ENCODE peak calls at places on chromosomes 4 and X, in ten cellular contexts. One of them, this sample, is unnamed.

GRCh38 chr4:125168531-125168930 is 146.2 kb upstream of the FAT4 start:
- DNase-seq in left lung: no peak
- DNase-seq in GM12865: no peak
- DNase-seq in K562: no peak
- DNase-seq in Caco-2: no peak
- DNase-seq in transverse colon: no peak
- DNase-seq in BJ: no peak
- DNase-seq in esophagus squamous epithelium: no peak
- DNase-seq in MM.1S: no peak
- DNase-seq in A549: no peak
- DNase-seq in this sample: no peak

GRCh38 chr4:74230902-74231499 is 73.1 kb downstream of the MTHFD2L start:
- DNase-seq in transverse colon: peak
- DNase-seq in BJ: peak
- DNase-seq in esophagus squamous epithelium: no peak
- DNase-seq in left lung: no peak
- DNase-seq in A549: peak
- DNase-seq in K562: no peak
- DNase-seq in MM.1S: peak
- DNase-seq in Caco-2: no peak
- DNase-seq in GM12865: peak
- DNase-seq in this sample: no peak

GRCh38 chr4:57668621-57669020 is 558.4 kb upstream of the IGFBP7 start:
- DNase-seq in MM.1S: no peak
- DNase-seq in K562: no peak
- DNase-seq in BJ: no peak
- DNase-seq in GM12865: no peak
- DNase-seq in esophagus squamous epithelium: no peak
- DNase-seq in transverse colon: no peak
- DNase-seq in A549: no peak
- DNase-seq in left lung: no peak
- DNase-seq in Caco-2: no peak
- DNase-seq in this sample: no peak

GRCh38 chr4:139886798-139887197 is 221.2 kb downstream of the MGST2 start:
- DNase-seq in A549: no peak
- DNase-seq in left lung: no peak
- DNase-seq in esophagus squamous epithelium: no peak
- DNase-seq in transverse colon: no peak
- DNase-seq in GM12865: no peak
- DNase-seq in BJ: no peak
- DNase-seq in Caco-2: no peak
- DNase-seq in MM.1S: no peak
- DNase-seq in K562: no peak
- DNase-seq in this sample: no peak

GRCh38 chr4:17463606-17464005 is 48.3 kb downstream of the QDPR start:
- DNase-seq in Caco-2: no peak
- DNase-seq in left lung: no peak
- DNase-seq in K562: no peak
- DNase-seq in A549: no peak
- DNase-seq in MM.1S: no peak
- DNase-seq in esophagus squamous epithelium: no peak
- DNase-seq in transverse colon: no peak
- DNase-seq in GM12865: no peak
- DNase-seq in BJ: no peak
- DNase-seq in this sample: no peak

GRCh38 chr4:136867465-136867864 is 664.8 kb downstream of the PCDH18 start:
- DNase-seq in left lung: no peak
- DNase-seq in A549: no peak
- DNase-seq in Caco-2: no peak
- DNase-seq in transverse colon: no peak
- DNase-seq in GM12865: no peak
- DNase-seq in esophagus squamous epithelium: no peak
- DNase-seq in MM.1S: no peak
- DNase-seq in BJ: no peak
- DNase-seq in K562: no peak
- DNase-seq in this sample: no peak

GRCh38 chr4:184406915-184407314 is 67.4 kb downstream of the IRF2 start:
- DNase-seq in Caco-2: no peak
- DNase-seq in BJ: no peak
- DNase-seq in esophagus squamous epithelium: no peak
- DNase-seq in left lung: no peak
- DNase-seq in GM12865: no peak
- DNase-seq in MM.1S: no peak
- DNase-seq in K562: no peak
- DNase-seq in transverse colon: peak
- DNase-seq in A549: no peak
- DNase-seq in this sample: no peak

GRCh38 chrX:121405826-121406225 is 358.4 kb downstream of the GLUD2 start:
- DNase-seq in A549: no peak
- DNase-seq in K562: no peak
- DNase-seq in esophagus squamous epithelium: no peak
- DNase-seq in transverse colon: no peak
- DNase-seq in BJ: no peak
- DNase-seq in GM12865: no peak
- DNase-seq in MM.1S: no peak
- DNase-seq in left lung: no peak
- DNase-seq in Caco-2: no peak
- DNase-seq in this sample: no peak

GRCh38 chr4:182062936-182063335 is 180.3 kb upstream of the TENM3 start:
- DNase-seq in A549: no peak
- DNase-seq in BJ: peak
- DNase-seq in left lung: no peak
- DNase-seq in transverse colon: no peak
- DNase-seq in MM.1S: peak
- DNase-seq in Caco-2: no peak
- DNase-seq in GM12865: peak
- DNase-seq in K562: no peak
- DNase-seq in esophagus squamous epithelium: no peak
- DNase-seq in this sample: peak

GRCh38 chr4:57214654-57215411 is 104.6 kb upstream of the IGFBP7 start:
- DNase-seq in Caco-2: no peak
- DNase-seq in BJ: no peak
- DNase-seq in esophagus squamous epithelium: no peak
- DNase-seq in K562: no peak
- DNase-seq in GM12865: no peak
- DNase-seq in A549: no peak
- DNase-seq in left lung: no peak
- DNase-seq in transverse colon: no peak
- DNase-seq in MM.1S: no peak
- DNase-seq in this sample: no peak

GRCh38 chr4:77734928-77735327 is 84.2 kb downstream of the CNOT6L start:
- DNase-seq in GM12865: peak
- DNase-seq in BJ: peak
- DNase-seq in esophagus squamous epithelium: no peak
- DNase-seq in K562: peak
- DNase-seq in transverse colon: peak
- DNase-seq in MM.1S: peak
- DNase-seq in Caco-2: peak
- DNase-seq in A549: no peak
- DNase-seq in left lung: no peak
- DNase-seq in this sample: peak

GRCh38 chr4:109067509-109068205 is 234.8 kb downstream of the COL25A1 start:
- DNase-seq in transverse colon: no peak
- DNase-seq in MM.1S: no peak
- DNase-seq in GM12865: no peak
- DNase-seq in BJ: no peak
- DNase-seq in left lung: no peak
- DNase-seq in A549: no peak
- DNase-seq in Caco-2: no peak
- DNase-seq in K562: peak
- DNase-seq in esophagus squamous epithelium: no peak
- DNase-seq in this sample: no peak

GRCh38 chr4:169117591-169118081 is 107.6 kb upstream of the CBR4 start:
- DNase-seq in Caco-2: no peak
- DNase-seq in MM.1S: no peak
- DNase-seq in K562: no peak
- DNase-seq in left lung: no peak
- DNase-seq in GM12865: no peak
- DNase-seq in A549: no peak
- DNase-seq in BJ: peak
- DNase-seq in esophagus squamous epithelium: no peak
- DNase-seq in transverse colon: no peak
- DNase-seq in this sample: no peak

GRCh38 chr4:107261241-107261874 is 225.2 kb upstream of the DKK2 start:
- DNase-seq in transverse colon: no peak
- DNase-seq in Caco-2: no peak
- DNase-seq in MM.1S: no peak
- DNase-seq in BJ: no peak
- DNase-seq in K562: no peak
- DNase-seq in left lung: no peak
- DNase-seq in A549: no peak
- DNase-seq in GM12865: no peak
- DNase-seq in esophagus squamous epithelium: no peak
- DNase-seq in this sample: no peak

GRCh38 chr4:107255596-107255995 is 219.5 kb upstream of the DKK2 start:
- DNase-seq in K562: no peak
- DNase-seq in esophagus squamous epithelium: no peak
- DNase-seq in MM.1S: no peak
- DNase-seq in A549: no peak
- DNase-seq in GM12865: no peak
- DNase-seq in left lung: no peak
- DNase-seq in Caco-2: no peak
- DNase-seq in BJ: no peak
- DNase-seq in transverse colon: no peak
- DNase-seq in this sample: no peak

GRCh38 chr4:107253579-107254068 is 217.5 kb upstream of the DKK2 start:
- DNase-seq in GM12865: no peak
- DNase-seq in BJ: no peak
- DNase-seq in A549: no peak
- DNase-seq in K562: no peak
- DNase-seq in MM.1S: no peak
- DNase-seq in transverse colon: no peak
- DNase-seq in esophagus squamous epithelium: no peak
- DNase-seq in left lung: no peak
- DNase-seq in Caco-2: no peak
- DNase-seq in this sample: no peak

GRCh38 chr4:107255114-107255513 is 219.0 kb upstream of the DKK2 start:
- DNase-seq in esophagus squamous epithelium: no peak
- DNase-seq in left lung: no peak
- DNase-seq in K562: no peak
- DNase-seq in MM.1S: no peak
- DNase-seq in GM12865: no peak
- DNase-seq in transverse colon: no peak
- DNase-seq in A549: no peak
- DNase-seq in BJ: no peak
- DNase-seq in Caco-2: no peak
- DNase-seq in this sample: no peak

DNA sequence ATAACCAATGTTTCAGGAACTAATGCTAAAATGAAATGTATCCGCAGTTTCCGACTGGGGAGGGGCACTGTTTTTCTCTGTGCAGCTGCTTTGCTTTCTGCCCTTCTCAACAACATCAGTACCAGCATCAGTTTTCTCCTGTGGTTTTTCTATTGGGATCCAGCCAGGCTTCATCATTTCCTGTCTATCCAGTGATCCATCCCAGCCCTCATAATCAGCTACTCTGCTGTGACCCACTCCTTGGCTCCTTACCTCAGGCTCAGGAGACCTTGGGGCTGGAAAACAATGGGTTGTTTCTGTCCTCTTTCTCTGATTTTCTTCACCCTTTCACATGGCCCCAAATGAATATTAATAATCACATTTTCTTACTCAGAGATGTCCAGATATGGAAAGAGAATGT is 222.2 kb upstream of the DKK2 start:
- DNase-seq in MM.1S: no peak
- DNase-seq in transverse colon: no peak
- DNase-seq in GM12865: no peak
- DNase-seq in BJ: no peak
- DNase-seq in Caco-2: no peak
- DNase-seq in left lung: no peak
- DNase-seq in K562: no peak
- DNase-seq in esophagus squamous epithelium: no peak
- DNase-seq in A549: no peak
- DNase-seq in this sample: peak
- H3K4me3 ChIP-seq in MM.1S: no peak
- H3K4me3 ChIP-seq in transverse colon: no peak
- H3K4me3 ChIP-seq in GM12865: no peak
- H3K4me3 ChIP-seq in BJ: no peak
- H3K4me3 ChIP-seq in Caco-2: no peak
- H3K4me3 ChIP-seq in left lung: no peak
- H3K4me3 ChIP-seq in K562: no peak
- H3K4me3 ChIP-seq in esophagus squamous epithelium: no peak
- H3K4me3 ChIP-seq in A549: no peak
- H3K4me3 ChIP-seq in this sample: no peak

DNA sequence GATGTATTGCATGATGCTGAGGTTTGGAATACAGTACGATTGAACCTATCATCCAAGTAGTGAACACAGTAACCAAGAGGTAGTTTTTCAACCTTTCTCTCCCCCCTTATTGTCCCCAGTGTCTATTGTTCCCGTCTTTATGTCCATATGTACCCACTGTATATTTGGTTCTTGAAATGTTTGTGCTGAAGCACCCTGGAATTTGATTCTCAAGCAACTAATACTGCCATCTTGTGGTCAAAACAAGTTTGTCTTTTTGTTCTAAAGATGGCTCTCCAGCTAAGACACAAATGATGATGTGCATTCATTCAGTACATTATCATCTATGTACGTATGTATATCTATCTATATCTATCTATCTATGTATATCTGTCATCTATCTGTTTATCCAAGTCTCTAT is 33.5 kb upstream of the DCX start:
- DNase-seq in left lung: no peak
- DNase-seq in MM.1S: peak
- DNase-seq in Caco-2: peak
- DNase-seq in BJ: no peak
- DNase-seq in transverse colon: no peak
- DNase-seq in K562: peak
- DNase-seq in esophagus squamous epithelium: no peak
- DNase-seq in GM12865: peak
- DNase-seq in A549: peak
- DNase-seq in this sample: peak
- TF ChIP-seq CTCF in left lung: peak
- TF ChIP-seq CTCF in MM.1S: peak
- TF ChIP-seq CTCF in Caco-2: peak
- TF ChIP-seq CTCF in BJ: peak
- TF ChIP-seq CTCF in transverse colon: peak
- TF ChIP-seq CTCF in K562: peak
- TF ChIP-seq CTCF in esophagus squamous epithelium: peak
- TF ChIP-seq CTCF in GM12865: peak
- TF ChIP-seq CTCF in A549: peak
- TF ChIP-seq CTCF in this sample: peak

GRCh38 chr4:8891646-8892555 is 20.3 kb upstream of the HMX1 start:
- DNase-seq in BJ: no peak
- DNase-seq in transverse colon: no peak
- DNase-seq in esophagus squamous epithelium: no peak
- DNase-seq in GM12865: no peak
- DNase-seq in K562: no peak
- DNase-seq in MM.1S: no peak
- DNase-seq in Caco-2: no peak
- DNase-seq in A549: no peak
- DNase-seq in left lung: no peak
- DNase-seq in this sample: no peak
- H3K4me3 ChIP-seq in BJ: no peak
- H3K4me3 ChIP-seq in transverse colon: no peak
- H3K4me3 ChIP-seq in esophagus squamous epithelium: no peak
- H3K4me3 ChIP-seq in GM12865: no peak
- H3K4me3 ChIP-seq in K562: no peak
- H3K4me3 ChIP-seq in MM.1S: no peak
- H3K4me3 ChIP-seq in Caco-2: no peak
- H3K4me3 ChIP-seq in A549: no peak
- H3K4me3 ChIP-seq in left lung: no peak
- H3K4me3 ChIP-seq in this sample: no peak

GRCh38 chr4:111773858-111774257 is 371.4 kb upstream of the FAM241A start:
- DNase-seq in BJ: no peak
- DNase-seq in A549: no peak
- DNase-seq in K562: no peak
- DNase-seq in esophagus squamous epithelium: no peak
- DNase-seq in Caco-2: no peak
- DNase-seq in GM12865: no peak
- DNase-seq in left lung: no peak
- DNase-seq in transverse colon: peak
- DNase-seq in MM.1S: no peak
- DNase-seq in this sample: no peak
- TF ChIP-seq CTCF in BJ: no peak
- TF ChIP-seq CTCF in A549: no peak
- TF ChIP-seq CTCF in K562: no peak
- TF ChIP-seq CTCF in esophagus squamous epithelium: no peak
- TF ChIP-seq CTCF in Caco-2: no peak
- TF ChIP-seq CTCF in GM12865: no peak
- TF ChIP-seq CTCF in left lung: no peak
- TF ChIP-seq CTCF in transverse colon: no peak
- TF ChIP-seq CTCF in MM.1S: no peak
- TF ChIP-seq CTCF in this sample: no peak